ENCODE peak calls at places on chromosomes 6 and 20, in eight cellular contexts. One of them, this sample, is unnamed.

GRCh38 chr6:137829641-137830083 is 37.4 kb upstream of the TNFAIP3 start:
- DNase-seq in T-helper 17 cell: no peak
- DNase-seq in left ventricle myocardium superior: no peak
- DNase-seq in cardiac fibroblast: peak
- DNase-seq in GM20000: no peak
- DNase-seq in nephron progenitor cell: no peak
- DNase-seq in uterus: no peak
- DNase-seq in effector CD4-positive, alpha-beta T cell: no peak
- DNase-seq in this sample: no peak

GRCh38 chr6:107716688-107717089 is 107.4 kb downstream of the SCML4 start:
- DNase-seq in T-helper 17 cell: peak
- DNase-seq in left ventricle myocardium superior: no peak
- DNase-seq in cardiac fibroblast: peak
- DNase-seq in GM20000: peak
- DNase-seq in nephron progenitor cell: no peak
- DNase-seq in uterus: no peak
- DNase-seq in effector CD4-positive, alpha-beta T cell: peak
- DNase-seq in this sample: no peak

GRCh38 chr6:104754788-104755409 is 104.8 kb downstream of the HACE1 start:
- DNase-seq in T-helper 17 cell: no peak
- DNase-seq in left ventricle myocardium superior: no peak
- DNase-seq in cardiac fibroblast: peak
- DNase-seq in GM20000: no peak
- DNase-seq in nephron progenitor cell: no peak
- DNase-seq in uterus: no peak
- DNase-seq in effector CD4-positive, alpha-beta T cell: no peak
- DNase-seq in this sample: no peak

GRCh38 chr6:13253272-13253671 is 75.1 kb downstream of the TBC1D7 start:
- DNase-seq in T-helper 17 cell: no peak
- DNase-seq in left ventricle myocardium superior: no peak
- DNase-seq in cardiac fibroblast: no peak
- DNase-seq in GM20000: no peak
- DNase-seq in nephron progenitor cell: no peak
- DNase-seq in uterus: no peak
- DNase-seq in effector CD4-positive, alpha-beta T cell: no peak
- DNase-seq in this sample: no peak

GRCh38 chr20:56411759-56412472 is at the start of gene CASS4:
- DNase-seq in T-helper 17 cell: no peak
- DNase-seq in left ventricle myocardium superior: no peak
- DNase-seq in cardiac fibroblast: peak
- DNase-seq in GM20000: peak
- DNase-seq in nephron progenitor cell: no peak
- DNase-seq in uterus: no peak
- DNase-seq in effector CD4-positive, alpha-beta T cell: no peak
- DNase-seq in this sample: no peak

GRCh38 chr6:110658621-110659211 is 156.6 kb downstream of the CDK19 start:
- DNase-seq in T-helper 17 cell: no peak
- DNase-seq in left ventricle myocardium superior: no peak
- DNase-seq in cardiac fibroblast: no peak
- DNase-seq in GM20000: no peak
- DNase-seq in nephron progenitor cell: no peak
- DNase-seq in uterus: no peak
- DNase-seq in effector CD4-positive, alpha-beta T cell: no peak
- DNase-seq in this sample: no peak

GRCh38 chr6:34346175-34347119 is 46.0 kb downstream of the NUDT3 start:
- DNase-seq in T-helper 17 cell: no peak
- DNase-seq in left ventricle myocardium superior: no peak
- DNase-seq in cardiac fibroblast: no peak
- DNase-seq in GM20000: peak
- DNase-seq in nephron progenitor cell: no peak
- DNase-seq in uterus: no peak
- DNase-seq in effector CD4-positive, alpha-beta T cell: no peak
- DNase-seq in this sample: no peak

GRCh38 chr20:41177636-41178035 is 40.3 kb downstream of the PLCG1 start:
- DNase-seq in T-helper 17 cell: no peak
- DNase-seq in left ventricle myocardium superior: peak
- DNase-seq in cardiac fibroblast: peak
- DNase-seq in GM20000: no peak
- DNase-seq in nephron progenitor cell: no peak
- DNase-seq in uterus: peak
- DNase-seq in effector CD4-positive, alpha-beta T cell: no peak
- DNase-seq in this sample: no peak

GRCh38 chr6:147063469-147064031 is 140.7 kb upstream of the STXBP5 start:
- DNase-seq in T-helper 17 cell: no peak
- DNase-seq in left ventricle myocardium superior: no peak
- DNase-seq in cardiac fibroblast: peak
- DNase-seq in GM20000: no peak
- DNase-seq in nephron progenitor cell: no peak
- DNase-seq in uterus: no peak
- DNase-seq in effector CD4-positive, alpha-beta T cell: no peak
- DNase-seq in this sample: no peak

GRCh38 chr6:90080876-90081464 is 186.7 kb downstream of the GJA10 start:
- DNase-seq in T-helper 17 cell: peak
- DNase-seq in left ventricle myocardium superior: no peak
- DNase-seq in cardiac fibroblast: no peak
- DNase-seq in GM20000: peak
- DNase-seq in nephron progenitor cell: no peak
- DNase-seq in uterus: no peak
- DNase-seq in effector CD4-positive, alpha-beta T cell: peak
- DNase-seq in this sample: no peak

This sample was measured in NCI-H774.